ENCODE peak calls at places on chromosomes 6 and 20, in four cellular contexts. T is A549, V is K562, Y is sigmoid colon. P is an unnamed sample.

GRCh38 chr20:35363190-35363589 is 48.6 kb downstream of the UQCC1 start:
- DNase-seq in Y (no peak), V (peak), T (no peak), P (no peak)

GRCh38 chr6:166554316-166554715 is 32.2 kb downstream of the RAMACL start:
- DNase-seq in Y (no peak), V (no peak), T (no peak), P (no peak)

GRCh38 chr6:37731888-37732287 is 34.2 kb upstream of the MDGA1 start:
- DNase-seq in V (peak), T (no peak), Y (no peak), P (no peak)

GRCh38 chr6:138161118-138161433 is 663 bp upstream of the ARFGEF3 start:
- DNase-seq in Y (no peak), V (no peak), T (no peak), P (no peak)

GRCh38 chr6:122068291-122068769 is 331.1 kb upstream of the HSF2 start:
- DNase-seq in Y (no peak), T (no peak), V (no peak), P (no peak)

GRCh38 chr6:140773276-140773675 is 1359.4 kb upstream of the GJE1 start:
- DNase-seq in T (no peak), Y (no peak), V (no peak), P (no peak)

GRCh38 chr6:67252663-67253062 is 1382.4 kb upstream of the ADGRB3 start:
- DNase-seq in T (no peak), V (no peak), Y (no peak), P (no peak)

GRCh38 chr6:45075246-45075645 is 252.9 kb upstream of the RUNX2 start:
- DNase-seq in Y (no peak), T (no peak), V (no peak), P (no peak)

GRCh38 chr20:25242231-25242630 is 5.7 kb upstream of the PYGB start:
- DNase-seq in Y (no peak), T (no peak), V (no peak), P (no peak)

GRCh38 chr6:79640146-79641111 is 9.3 kb downstream of the SH3BGRL2 start:
- DNase-seq in V (no peak), Y (no peak), T (no peak), P (no peak)

GRCh38 chr6:87514831-87515230 is 42.1 kb downstream of the SLC35A1 start:
- DNase-seq in Y (no peak), V (no peak), T (no peak), P (no peak)

GRCh38 chr6:56595490-56596122 is 47.1 kb downstream of the DST start:
- DNase-seq in T (peak), V (peak), Y (no peak), P (peak)

GRCh38 chr6:93550551-93551276 is 131.4 kb upstream of the EPHA7 start:
- DNase-seq in V (no peak), Y (no peak), T (no peak), P (no peak)

GRCh38 chr6:160990847-160991410 is 640 bp upstream of the MAP3K4 start:
- DNase-seq in Y (no peak), T (no peak), V (no peak), P (no peak)

GRCh38 chr6:166305562-166306117 is 2.6 kb downstream of the PRR18 start:
- DNase-seq in Y (no peak), V (no peak), T (no peak), P (no peak)

GRCh38 chr6:14085176-14085787 is 32.3 kb upstream of the CD83 start:
- DNase-seq in T (no peak), Y (no peak), V (no peak), P (no peak)

GRCh38 chr6:23654745-23655144 is 471.3 kb upstream of the NRSN1 start:
- DNase-seq in V (no peak), T (no peak), Y (no peak), P (no peak)

GRCh38 chr20:48705208-48706115 is 122.3 kb downstream of the PREX1 start:
- DNase-seq in Y (peak), V (no peak), T (no peak), P (no peak)

GRCh38 chr6:158022749-158023596 is 41.3 kb downstream of the SYNJ2 start:
- DNase-seq in T (no peak), Y (no peak), V (no peak), P (no peak)

GRCh38 chr6:117506180-117506835 is 23.8 kb downstream of the DCBLD1 start:
- DNase-seq in T (no peak), V (no peak), Y (no peak), P (no peak)

GRCh38 chr6:56399672-56400263 is 152.4 kb upstream of the COL21A1 start:
- DNase-seq in Y (no peak), V (no peak), T (no peak), P (no peak)

GRCh38 chr6:53112404-53112803 is 36.2 kb downstream of the GCM1 start:
- DNase-seq in Y (no peak), T (no peak), V (no peak), P (no peak)

GRCh38 chr20:37314617-37315292 is 25.3 kb downstream of the MANBAL start:
- DNase-seq in T (no peak), V (no peak), Y (peak), P (peak)

GRCh38 chr20:46715292-46715756 is 5.9 kb downstream of the SLC2A10 start:
- DNase-seq in V (no peak), T (peak), Y (peak), P (peak)

GRCh38 chr6:10747251-10747972 is at the start of gene TMEM14B:
- DNase-seq in T (peak), V (peak), Y (peak), P (peak)

GRCh38 chr20:19374066-19374615 is 161.7 kb downstream of the SLC24A3 start:
- DNase-seq in Y (no peak), V (no peak), T (no peak), P (no peak)

GRCh38 chr6:137819740-137820139 is 47.3 kb upstream of the TNFAIP3 start:
- DNase-seq in Y (no peak), T (no peak), V (no peak), P (no peak)

GRCh38 chr20:9647741-9648140 is 133.4 kb downstream of the LAMP5 start:
- DNase-seq in T (no peak), Y (no peak), V (no peak), P (no peak)

GRCh38 chr20:33667245-33668086 is 723 bp downstream of the ACTL10 start:
- DNase-seq in V (no peak), T (no peak), Y (peak), P (peak)

GRCh38 chr6:73451166-73452106 is 661 bp downstream of the CGAS start:
- DNase-seq in Y (peak), T (peak), V (no peak), P (peak)

GRCh38 chr6:49986551-49986950 is 17.1 kb upstream of the DEFB113 start:
- DNase-seq in T (no peak), V (no peak), Y (no peak), P (no peak)

GRCh38 chr6:44059359-44060342 is 67.6 kb downstream of the MRPL14 start:
- DNase-seq in V (peak), T (no peak), Y (no peak), P (no peak)

GRCh38 chr6:16361121-16361520 is 122.7 kb downstream of the GMPR start:
- DNase-seq in Y (no peak), V (no peak), T (no peak), P (no peak)

GRCh38 chr6:106163446-106163965 is 77.4 kb downstream of the PRDM1 start:
- DNase-seq in Y (no peak), T (no peak), V (no peak), P (no peak)

GRCh38 chr6:80531676-80532619 is 425.5 kb downstream of the BCKDHB start:
- DNase-seq in Y (no peak), T (no peak), V (no peak), P (no peak)

GRCh38 chr6:90074161-90074560 is 179.9 kb downstream of the GJA10 start:
- DNase-seq in V (no peak), T (no peak), Y (no peak), P (no peak)

GRCh38 chr6:120871416-120872261 is 462.6 kb downstream of the TBC1D32 start:
- DNase-seq in Y (no peak), T (no peak), V (no peak), P (no peak)

GRCh38 chr6:80366721-80367120 is 260.2 kb downstream of the BCKDHB start:
- DNase-seq in T (no peak), V (no peak), Y (no peak), P (peak)

GRCh38 chr6:71527831-71528377 is 239.3 kb downstream of the OGFRL1 start:
- DNase-seq in T (no peak), Y (no peak), V (no peak), P (no peak)

GRCh38 chr20:20850407-20850806 is 138.0 kb upstream of the RALGAPA2 start:
- DNase-seq in Y (no peak), T (no peak), V (no peak), P (no peak)

GRCh38 chr20:20843982-20844381 is 131.5 kb upstream of the RALGAPA2 start:
- DNase-seq in T (no peak), V (no peak), Y (no peak), P (no peak)

GRCh38 chr20:20849126-20849525 is 136.7 kb upstream of the RALGAPA2 start:
- DNase-seq in T (no peak), Y (no peak), V (no peak), P (no peak)
- TF ChIP-seq EP300 in T (no peak), Y (no peak), V (no peak), P (no peak)

GRCh38 chr6:26285143-26286134 is 79.6 kb upstream of the BTN3A2 start:
- DNase-seq in V (peak), Y (peak), T (peak), P (peak)
- TF ChIP-seq EP300 in V (peak), Y (peak), T (peak), P (peak)

GRCh38 chr6:34912715-34913464 is 23.8 kb downstream of the ANKS1A start:
- DNase-seq in Y (no peak), V (no peak), T (no peak), P (no peak)
- TF ChIP-seq EP300 in Y (no peak), V (no peak), T (no peak), P (no peak)

DNA sequence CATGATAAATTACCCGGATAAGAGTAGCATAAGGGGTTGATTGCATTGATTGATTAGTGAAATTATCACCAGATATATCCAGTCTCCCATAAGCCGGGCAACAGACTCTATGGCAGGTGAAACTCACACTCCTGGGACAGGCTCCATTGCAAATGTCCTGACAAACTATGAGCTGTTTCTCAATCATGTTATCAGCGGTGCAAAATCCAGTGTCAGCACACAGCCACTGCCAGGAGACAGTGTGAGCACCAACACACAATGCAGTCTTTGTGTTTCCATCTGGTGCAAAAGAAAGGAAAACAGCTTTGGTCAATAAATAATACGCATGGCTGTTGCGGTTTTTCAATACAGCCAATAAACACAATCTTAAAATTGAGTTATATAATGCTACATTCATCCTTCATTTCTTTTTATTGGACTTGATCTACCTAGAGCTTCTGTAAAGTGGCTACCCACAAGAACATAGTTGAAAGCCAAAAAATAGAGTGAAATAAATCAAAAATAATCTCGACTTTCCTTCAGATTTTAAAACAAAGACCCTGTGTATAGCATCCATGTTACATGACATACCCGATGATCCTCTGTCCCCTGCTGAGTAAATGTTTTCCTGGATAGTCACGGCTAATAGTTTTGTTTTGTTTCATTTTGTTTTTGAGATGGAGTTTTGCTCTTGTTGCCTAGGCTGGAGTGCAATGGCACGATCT is 64.3 kb upstream of the AFDN start:
- DNase-seq in T (no peak), V (no peak), Y (no peak), P (no peak)
- TF ChIP-seq EP300 in T (no peak), V (no peak), Y (no peak), P (no peak)

GRCh38 chr20:63740501-63741353 is 1.2 kb downstream of the SLC2A4RG start:
- DNase-seq in T (peak), V (peak), Y (peak), P (peak)
- TF ChIP-seq EP300 in T (no peak), V (no peak), Y (no peak), P (no peak)

GRCh38 chr6:2220154-2220553 is 25.3 kb downstream of the GMDS start:
- DNase-seq in T (no peak), Y (no peak), V (no peak), P (no peak)
- TF ChIP-seq EP300 in T (no peak), Y (no peak), V (no peak), P (no peak)

GRCh38 chr6:154445417-154445816 is 65.1 kb downstream of the CNKSR3 start:
- DNase-seq in Y (no peak), T (no peak), V (no peak), P (no peak)

GRCh38 chr6:154447929-154448328 is 62.6 kb downstream of the CNKSR3 start:
- DNase-seq in Y (no peak), T (no peak), V (no peak), P (no peak)

GRCh38 chr6:154450498-154450897 is 60.0 kb downstream of the CNKSR3 start:
- DNase-seq in V (no peak), Y (no peak), T (no peak), P (no peak)

GRCh38 chr6:154446984-154447383 is 63.5 kb downstream of the CNKSR3 start:
- DNase-seq in Y (no peak), T (no peak), V (no peak), P (no peak)

GRCh38 chr6:154448448-154449096 is 61.9 kb downstream of the CNKSR3 start:
- DNase-seq in V (no peak), T (peak), Y (peak), P (no peak)
- TF ChIP-seq EP300 in V (no peak), T (no peak), Y (peak), P (no peak)

GRCh38 chr20:17990278-17990972 is 21.6 kb downstream of the MGME1 start:
- DNase-seq in T (no peak), V (no peak), Y (no peak), P (no peak)

GRCh38 chr20:17987988-17988387 is 19.2 kb downstream of the MGME1 start:
- DNase-seq in Y (no peak), V (no peak), T (no peak), P (no peak)

DNA sequence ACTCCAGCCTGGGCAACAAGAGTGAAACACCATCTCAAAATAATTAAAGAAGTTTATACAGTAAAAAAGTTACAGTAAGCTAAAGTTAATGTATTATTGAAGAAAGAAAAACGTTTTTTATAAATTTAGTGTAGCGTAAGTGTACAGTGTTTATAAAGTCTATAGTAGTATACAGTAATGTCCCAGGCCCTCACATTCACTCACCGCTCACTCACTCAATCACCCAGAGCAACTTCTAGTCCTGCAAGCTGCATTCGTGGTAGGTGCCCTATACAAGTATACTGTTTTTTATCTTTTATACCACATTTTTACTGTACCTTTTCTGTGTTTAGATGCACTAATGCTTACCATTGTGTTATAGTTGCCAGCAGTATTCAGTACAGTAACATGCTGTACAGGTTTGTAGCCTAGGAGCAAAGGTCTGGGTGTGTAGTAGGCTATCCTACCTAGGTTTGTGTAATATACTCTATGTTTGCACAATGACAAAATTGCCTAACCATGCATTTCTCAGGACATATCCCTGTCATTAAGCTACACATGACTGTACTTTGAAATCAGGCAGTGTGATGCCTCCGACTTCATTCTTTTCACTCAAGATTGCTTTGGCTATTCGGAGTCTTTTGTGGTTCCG is 16.7 kb downstream of the MGME1 start:
- DNase-seq in V (no peak), T (no peak), Y (no peak), P (no peak)
- TF ChIP-seq EP300 in V (no peak), T (no peak), Y (no peak), P (no peak)

P was measured in ovary.